ENCODE peak calls at places on chromosome 16, in four cellular contexts. Y, S, E and O are unnamed samples.

GRCh38 chr16:56861756-56862155 is 3.3 kb upstream of the SLC12A3 start:
- DNase-seq in Y (no peak), S (no peak), E (no peak), O (no peak)

GRCh38 chr16:48121276-48121675 is 34.5 kb downstream of the ABCC12 start:
- DNase-seq in Y (no peak), S (no peak), E (no peak), O (no peak)

GRCh38 chr16:23187341-23187740 is 4.8 kb downstream of the SCNN1G start:
- DNase-seq in Y (no peak), S (no peak), E (no peak), O (no peak)

GRCh38 chr16:72427786-72428480 is 256.0 kb upstream of the PMFBP1 start:
- DNase-seq in Y (no peak), S (no peak), E (no peak), O (no peak)

GRCh38 chr16:2163211-2163881 is 7.8 kb downstream of the TRAF7 start:
- DNase-seq in Y (no peak), S (no peak), E (no peak), O (no peak)

GRCh38 chr16:24102120-24102740 is 153.9 kb upstream of the CACNG3 start:
- DNase-seq in Y (no peak), S (no peak), E (peak), O (no peak)

GRCh38 chr16:78415669-78416068 is 316.2 kb downstream of the WWOX start:
- DNase-seq in Y (no peak), S (no peak), E (no peak), O (no peak)

GRCh38 chr16:74298104-74298503 is 1.5 kb downstream of the PSMD7 start:
- DNase-seq in Y (no peak), S (no peak), E (no peak), O (no peak)

GRCh38 chr16:79294568-79294967 is 306.0 kb downstream of the MAF start:
- DNase-seq in Y (no peak), S (no peak), E (no peak), O (no peak)

GRCh38 chr16:733382-734207 is 6.7 kb downstream of the HAGHL start:
- DNase-seq in Y (no peak), S (no peak), E (no peak), O (no peak)

GRCh38 chr16:75764154-75764768 is 38.0 kb upstream of the CPHXL start:
- DNase-seq in Y (peak), S (peak), E (peak), O (no peak)

GRCh38 chr16:28985206-28985605 is 354 bp downstream of the LAT start:
- DNase-seq in Y (no peak), S (no peak), E (no peak), O (no peak)

GRCh38 chr16:15482068-15482747 is 47.8 kb downstream of the BMERB1 start:
- DNase-seq in Y (peak), S (peak), E (peak), O (no peak)

GRCh38 chr16:82639666-82640336 is 13.0 kb downstream of the CDH13 start:
- DNase-seq in Y (no peak), S (peak), E (peak), O (peak)

GRCh38 chr16:67594956-67595355 is 32.6 kb downstream of the CTCF start:
- DNase-seq in Y (no peak), S (no peak), E (no peak), O (no peak)

GRCh38 chr16:5064915-5065314 is 841 bp downstream of the C16orf89 start:
- DNase-seq in Y (no peak), S (no peak), E (no peak), O (peak)

GRCh38 chr16:80739523-80739922 is 64.9 kb downstream of the CDYL2 start:
- DNase-seq in Y (no peak), S (no peak), E (no peak), O (no peak)

GRCh38 chr16:3949287-3949686 is 68.8 kb upstream of the CREBBP start:
- DNase-seq in Y (no peak), S (peak), E (no peak), O (peak)

GRCh38 chr16:68229431-68230175 is 6.3 kb downstream of the ESRP2 start:
- DNase-seq in Y (peak), S (peak), E (peak), O (no peak)

GRCh38 chr16:4315185-4316102 is at the start of gene GLIS2:
- DNase-seq in Y (no peak), S (no peak), E (peak), O (peak)

GRCh38 chr16:1290860-1291575 is 18.4 kb upstream of the UBE2I start:
- DNase-seq in Y (no peak), S (no peak), E (no peak), O (no peak)

GRCh38 chr16:10530685-10531084 is 49.7 kb downstream of the EMP2 start:
- DNase-seq in Y (no peak), S (no peak), E (no peak), O (no peak)

GRCh38 chr16:52597772-52598483 is 51.0 kb upstream of the TOX3 start:
- DNase-seq in Y (no peak), S (no peak), E (no peak), O (no peak)

GRCh38 chr16:64356267-64356666 is 765.6 kb downstream of the CDH11 start:
- DNase-seq in Y (peak), S (no peak), E (no peak), O (no peak)

GRCh38 chr16:26987631-26988030 is 79.1 kb upstream of the C16orf82 start:
- DNase-seq in Y (no peak), S (no peak), E (no peak), O (no peak)

GRCh38 chr16:57178296-57178695 is 7.5 kb downstream of the PSME3IP1 start:
- DNase-seq in Y (no peak), S (no peak), E (no peak), O (no peak)

GRCh38 chr16:50195276-50195675 is 42.2 kb downstream of the TENT4B start:
- DNase-seq in Y (no peak), S (peak), E (no peak), O (no peak)